ENCODE peak calls at places on chromosomes 3 and 15, in eight cellular contexts. M, Y, E, Z, N, L, F and K are unnamed samples.

GRCh38 chr3:160403796-160404510 is 4.5 kb downstream of the SMC4 start:
- DNase-seq in M (no peak), Y (no peak), E (no peak), Z (no peak), N (no peak), L (no peak), F (peak), K (peak)

GRCh38 chr3:53708001-53708621 is 138.1 kb downstream of the CHDH start:
- DNase-seq in M (no peak), Y (no peak), E (peak), Z (peak), N (no peak), L (no peak), F (no peak), K (no peak)

GRCh38 chr3:159766563-159767185 is 222.0 kb upstream of the IL12A start:
- DNase-seq in M (peak), Y (no peak), E (no peak), Z (peak), N (no peak), L (peak), F (peak), K (peak)

GRCh38 chr15:40486066-40486770 is 15.4 kb downstream of the CHST14 start:
- DNase-seq in M (no peak), Y (no peak), E (no peak), Z (no peak), N (peak), L (no peak), F (no peak), K (no peak)

GRCh38 chr15:80233511-80234080 is 18.4 kb downstream of the CTXND1 start:
- DNase-seq in M (no peak), Y (no peak), E (no peak), Z (no peak), N (no peak), L (no peak), F (no peak), K (peak)

GRCh38 chr3:133775835-133776234 is 29.6 kb downstream of the TF start:
- DNase-seq in M (no peak), Y (no peak), E (no peak), Z (no peak), N (no peak), L (no peak), F (no peak), K (no peak)

GRCh38 chr3:165503346-165503745 is 307.2 kb upstream of the SLITRK3 start:
- DNase-seq in M (no peak), Y (no peak), E (no peak), Z (no peak), N (no peak), L (no peak), F (no peak), K (no peak)

GRCh38 chr3:49769516-49769915 is 16.8 kb downstream of the IP6K1 start:
- DNase-seq in M (no peak), Y (no peak), E (no peak), Z (no peak), N (no peak), L (no peak), F (peak), K (no peak)

GRCh38 chr3:51057111-51057510 is 328.0 kb upstream of the MANF start:
- DNase-seq in M (peak), Y (no peak), E (no peak), Z (no peak), N (no peak), L (no peak), F (no peak), K (no peak)